ENCODE peak calls at places on chromosome 20, in nine cellular contexts. B, N, O, F, V, W, S, D and Y are unnamed samples.

GRCh38 chr20:10536531-10536930 is 101.4 kb downstream of the SLX4IP start:
- DNase-seq in B (no peak), N (no peak), O (no peak), F (peak), V (no peak), W (no peak), S (peak), D (peak), Y (no peak)

GRCh38 chr20:5718896-5719595 is 31.2 kb upstream of the SHLD1 start:
- DNase-seq in B (peak), N (no peak), O (no peak), F (no peak), V (peak), W (peak), S (no peak), D (no peak), Y (no peak)

GRCh38 chr20:58693226-58694006 is 816 bp downstream of the NPEPL1 start:
- DNase-seq in B (no peak), N (no peak), O (no peak), F (no peak), V (peak), W (no peak), S (no peak), D (peak), Y (no peak)

GRCh38 chr20:47319517-47320252 is 36.8 kb downstream of the ZMYND8 start:
- DNase-seq in B (peak), N (no peak), O (no peak), F (peak), V (peak), W (no peak), S (peak), D (peak), Y (no peak)

GRCh38 chr20:59134182-59134581 is 29.4 kb upstream of the ZNF831 start:
- DNase-seq in B (no peak), N (no peak), O (no peak), F (no peak), V (no peak), W (no peak), S (no peak), D (peak), Y (no peak)

GRCh38 chr20:35992713-35993335 is 24.4 kb downstream of the CNBD2 start:
- DNase-seq in B (peak), N (no peak), O (peak), F (peak), V (no peak), W (no peak), S (peak), D (peak), Y (no peak)

GRCh38 chr20:39855056-39855455 is 834.0 kb downstream of the MAFB start:
- DNase-seq in B (no peak), N (no peak), O (no peak), F (no peak), V (no peak), W (no peak), S (no peak), D (no peak), Y (no peak)

GRCh38 chr20:47667531-47668312 is 117.6 kb downstream of the SULF2 start:
- DNase-seq in B (no peak), N (no peak), O (no peak), F (no peak), V (no peak), W (no peak), S (no peak), D (no peak), Y (no peak)

GRCh38 chr20:57392512-57393271 is 1.5 kb downstream of the RBM38 start:
- DNase-seq in B (peak), N (no peak), O (peak), F (no peak), V (peak), W (peak), S (no peak), D (no peak), Y (no peak)

GRCh38 chr20:47353697-47354387 is 2.7 kb downstream of the ZMYND8 start:
- DNase-seq in B (no peak), N (no peak), O (no peak), F (no peak), V (no peak), W (no peak), S (peak), D (no peak), Y (no peak)

GRCh38 chr20:47735412-47736400 is 49.6 kb downstream of the SULF2 start:
- DNase-seq in B (peak), N (no peak), O (no peak), F (peak), V (peak), W (peak), S (peak), D (no peak), Y (no peak)

DNA sequence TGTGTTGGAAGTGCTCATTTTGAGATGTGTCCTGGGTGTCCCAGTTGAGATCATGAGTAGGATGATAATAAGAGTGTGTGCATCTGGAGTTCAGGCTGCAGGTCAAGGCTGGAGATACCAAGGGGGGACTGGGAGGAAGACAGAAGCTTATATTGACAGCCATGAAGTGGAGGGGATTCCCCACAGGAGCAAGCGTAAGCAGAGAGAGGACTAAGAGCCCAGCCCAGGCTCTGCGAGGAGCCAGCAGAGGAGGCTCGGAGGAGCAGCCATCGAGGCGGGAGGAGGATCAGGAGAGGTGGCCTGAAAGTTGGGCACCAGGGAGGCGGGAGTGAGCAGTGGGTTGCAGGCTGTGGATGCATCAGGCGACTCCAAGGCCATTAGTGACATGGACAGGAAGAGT is 116.2 kb downstream of the SLC24A3 start:
- DNase-seq in B (no peak), N (no peak), O (no peak), F (no peak), V (no peak), W (no peak), S (no peak), D (no peak), Y (no peak)
- TF ChIP-seq CTCF in B (no peak), N (no peak), O (no peak), F (no peak), V (no peak), W (no peak), S (no peak), D (no peak), Y (no peak)

GRCh38 chr20:7882076-7882475 is 58.2 kb downstream of the HAO1 start:
- DNase-seq in B (no peak), N (no peak), O (no peak), F (no peak), V (no peak), W (no peak), S (no peak), D (no peak), Y (no peak)
- H3K4me3 ChIP-seq in B (no peak), N (no peak), O (no peak), F (no peak), V (no peak), W (no peak), S (no peak), D (no peak), Y (no peak)

DNA sequence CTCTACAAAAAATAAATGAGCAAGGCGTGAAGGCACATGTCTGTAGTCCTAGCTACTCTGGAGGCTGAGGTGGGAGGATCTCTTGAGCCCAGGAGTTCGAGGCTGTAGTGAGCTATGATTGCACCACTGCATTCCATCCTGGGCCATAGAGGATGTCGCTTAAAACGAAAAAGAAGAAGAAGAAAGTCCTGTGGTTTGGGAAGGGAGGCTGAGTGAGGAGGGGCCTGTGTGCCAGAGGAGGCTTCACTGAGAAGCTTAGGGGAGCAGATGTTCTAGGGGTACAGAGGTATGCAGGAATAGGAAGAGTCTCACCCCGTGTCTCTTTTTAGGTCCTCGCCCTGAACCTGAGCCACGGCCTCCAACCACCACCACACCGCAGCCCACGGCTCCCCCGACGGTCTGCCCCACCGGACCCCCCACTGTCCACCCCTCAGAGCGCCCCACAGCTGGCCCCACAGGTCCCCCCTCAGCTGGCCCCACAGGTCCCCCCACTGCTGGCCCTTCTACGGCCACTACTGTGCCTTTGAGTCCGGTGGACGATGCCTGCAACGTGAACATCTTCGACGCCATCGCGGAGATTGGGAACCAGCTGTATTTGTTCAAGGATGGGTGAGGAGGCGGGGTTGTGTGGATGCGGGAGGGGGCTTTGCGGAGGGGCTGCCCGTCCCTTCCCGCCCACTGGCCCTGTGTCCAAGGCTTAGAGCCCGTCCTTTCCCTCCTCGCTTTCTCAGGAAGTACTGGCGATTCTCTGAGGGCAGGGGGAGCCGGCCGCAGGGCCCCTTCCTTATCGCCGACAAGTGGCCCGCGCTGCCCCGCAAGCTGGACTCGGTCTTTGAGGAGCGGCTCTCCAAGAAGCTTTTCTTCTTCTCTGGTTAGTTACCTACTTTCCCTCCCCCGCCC is 4.5 kb downstream of the MMP9 start:
- DNase-seq in B (no peak), N (no peak), O (no peak), F (no peak), V (no peak), W (no peak), S (no peak), D (no peak), Y (no peak)
- TF ChIP-seq CTCF in B (no peak), N (no peak), O (no peak), F (no peak), V (no peak), W (no peak), S (no peak), D (no peak), Y (no peak)

GRCh38 chr20:18805881-18806280 is 7.7 kb upstream of the SCP2D1 start:
- DNase-seq in B (no peak), N (no peak), O (no peak), F (peak), V (no peak), W (no peak), S (no peak), D (no peak), Y (no peak)
- H3K4me3 ChIP-seq in B (no peak), N (no peak), O (no peak), F (no peak), V (no peak), W (no peak), S (no peak), D (no peak), Y (no peak)

GRCh38 chr20:22490287-22491187 is 93.8 kb downstream of the FOXA2 start:
- DNase-seq in B (no peak), N (peak), O (no peak), F (no peak), V (no peak), W (no peak), S (no peak), D (peak), Y (no peak)

GRCh38 chr20:22491188-22491500 is 93.2 kb downstream of the FOXA2 start:
- DNase-seq in B (no peak), N (no peak), O (no peak), F (no peak), V (no peak), W (no peak), S (no peak), D (no peak), Y (no peak)

GRCh38 chr20:22495172-22495571 is 89.2 kb downstream of the FOXA2 start:
- DNase-seq in B (no peak), N (no peak), O (no peak), F (no peak), V (no peak), W (no peak), S (no peak), D (no peak), Y (no peak)

GRCh38 chr20:22489614-22490286 is 94.6 kb downstream of the FOXA2 start:
- DNase-seq in B (no peak), N (no peak), O (no peak), F (no peak), V (no peak), W (no peak), S (no peak), D (no peak), Y (no peak)

DNA sequence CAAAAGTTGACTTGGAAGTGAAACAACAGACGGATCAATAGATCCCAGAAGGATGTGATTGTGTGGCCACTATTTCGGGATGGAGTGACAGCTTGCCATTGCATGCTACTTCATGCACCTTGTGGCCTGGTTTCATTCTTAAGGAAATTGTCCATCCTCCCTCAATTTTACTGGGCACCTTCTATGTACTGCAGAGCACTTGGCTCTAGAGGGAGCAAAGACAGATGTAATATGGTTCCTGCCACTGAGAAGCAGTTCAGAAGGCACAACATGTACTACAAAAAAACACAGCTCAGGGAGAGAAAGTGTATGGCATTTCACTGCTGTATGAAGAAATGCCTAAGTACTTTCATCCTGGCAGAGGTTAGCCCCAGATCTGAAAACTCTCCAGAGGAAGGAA is 91.9 kb downstream of the FOXA2 start:
- DNase-seq in B (no peak), N (no peak), O (no peak), F (no peak), V (no peak), W (no peak), S (no peak), D (no peak), Y (no peak)
- TF ChIP-seq CTCF in B (no peak), N (no peak), O (no peak), F (no peak), V (no peak), W (no peak), S (no peak), D (no peak), Y (no peak)

DNA sequence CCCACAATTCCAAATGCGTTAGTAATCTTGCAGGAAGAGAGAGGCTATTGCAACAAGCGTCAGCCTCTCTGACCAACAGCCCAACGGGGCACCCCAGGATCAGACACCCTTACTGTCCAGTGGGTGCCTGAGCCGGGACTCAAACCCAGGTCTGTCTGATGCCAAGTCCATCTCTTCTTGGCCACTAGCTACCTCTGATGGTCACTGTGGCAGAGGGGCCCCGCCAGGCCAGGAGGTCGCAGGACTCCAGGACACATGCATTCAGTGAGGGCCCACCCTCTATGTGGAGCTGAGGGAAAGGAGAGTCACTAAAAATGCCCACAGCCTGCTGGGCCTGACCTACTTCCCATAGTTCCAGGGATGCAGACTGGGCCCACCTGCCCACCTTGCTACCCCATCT is 83.3 kb downstream of the PREX1 start:
- DNase-seq in B (no peak), N (no peak), O (no peak), F (no peak), V (no peak), W (no peak), S (no peak), D (no peak), Y (no peak)
- H3K4me3 ChIP-seq in B (no peak), N (no peak), O (no peak), F (no peak), V (no peak), W (no peak), S (no peak), D (no peak), Y (no peak)